ENCODE peak calls at places on chromosomes 6 and 20, in seven cellular contexts. P is CD8-positive, alpha-beta T cell; N is Peyer's patch; W is IMR-90; L is psoas muscle; A is astrocyte; Z is neural progenitor cell. B is an unnamed sample.

GRCh38 chr6:14848019-14848418 is 397.9 kb upstream of the JARID2 start:
- DNase-seq in A (peak; percentile 45), W (peak; percentile 78), L (no peak), P (no peak), N (no peak), Z (no peak), B (no peak)

GRCh38 chr6:41488392-41489129 is 57.6 kb upstream of the FOXP4 start:
- DNase-seq in Z (peak; percentile 80), L (peak; percentile 56), A (peak; percentile 91), N (peak; percentile 20), W (peak; percentile 92), P (no peak), B (no peak)

GRCh38 chr6:148385379-148385778 is 42.7 kb downstream of the SASH1 start:
- DNase-seq in N (no peak), P (no peak), Z (no peak), A (no peak), W (no peak), L (no peak), B (no peak)

GRCh38 chr20:9363673-9364072 is 150.7 kb upstream of the LAMP5 start:
- DNase-seq in P (no peak), Z (no peak), A (no peak), N (no peak), L (no peak), W (no peak), B (no peak)

GRCh38 chr20:58597021-58597940 is 53.8 kb upstream of the STX16 start:
- DNase-seq in Z (peak; percentile 67), W (no peak), N (no peak), L (peak; percentile 64), P (no peak), A (peak; percentile 21), B (peak; percentile 88)

GRCh38 chr20:9103955-9104354 is 35.1 kb downstream of the PLCB4 start:
- DNase-seq in W (no peak), N (no peak), L (no peak), A (no peak), Z (no peak), P (no peak), B (no peak)

GRCh38 chr6:33017694-33018353 is 8.4 kb upstream of the HLA-DOA start:
- DNase-seq in P (no peak), Z (no peak), W (no peak), A (no peak), L (no peak), N (no peak), B (no peak)

GRCh38 chr6:167543602-167544506 is 219.0 kb downstream of the TTLL2 start:
- DNase-seq in A (peak; percentile 6), N (no peak), Z (no peak), W (no peak), P (no peak), L (peak; percentile 79), B (peak; percentile 88)

GRCh38 chr6:7451321-7451720 is 61.7 kb downstream of the RIOK1 start:
- DNase-seq in W (no peak), P (no peak), N (no peak), A (no peak), Z (no peak), L (no peak), B (no peak)

GRCh38 chr6:3410385-3411360 is 46.2 kb downstream of the SLC22A23 start:
- DNase-seq in L (peak; percentile 57), W (peak; percentile 57), A (peak; percentile 30), N (peak; percentile 63), P (peak; percentile 67), Z (peak; percentile 92), B (peak; percentile 68)

GRCh38 chr6:147106759-147107401 is 97.3 kb upstream of the STXBP5 start:
- DNase-seq in Z (no peak), A (peak; percentile 34), P (no peak), W (peak; percentile 83), N (no peak), L (no peak), B (no peak)

GRCh38 chr6:96015321-96015790 is 418 bp upstream of the FUT9 start:
- DNase-seq in W (no peak), L (peak; percentile 16), N (no peak), Z (peak; percentile 92), A (no peak), P (no peak), B (peak; percentile 61)

GRCh38 chr6:79733388-79733787 is 102.3 kb downstream of the SH3BGRL2 start:
- DNase-seq in Z (no peak), P (no peak), L (no peak), A (no peak), N (no peak), W (no peak), B (no peak)

GRCh38 chr6:1724616-1725015 is 114.9 kb downstream of the FOXC1 start:
- DNase-seq in P (no peak), N (no peak), L (peak; percentile 61), A (no peak), W (no peak), Z (no peak), B (no peak)

GRCh38 chr6:33320315-33321181 is 3.0 kb upstream of the ZBTB22 start:
- DNase-seq in L (peak; percentile 81), Z (no peak), P (no peak), W (peak; percentile 96), N (no peak), A (peak; percentile 88), B (peak; percentile 82)

GRCh38 chr6:21595951-21596378 is 2.4 kb downstream of the SOX4 start:
- DNase-seq in L (no peak), Z (peak; percentile 43), N (no peak), W (no peak), A (no peak), P (no peak), B (no peak)

GRCh38 chr6:122845916-122846632 is 57.0 kb downstream of the SMPDL3A start:
- DNase-seq in P (no peak), Z (no peak), N (no peak), A (peak; percentile 21), W (peak; percentile 48), L (no peak), B (no peak)

GRCh38 chr6:16130437-16130891 is 1.6 kb downstream of the MYLIP start:
- DNase-seq in Z (peak; percentile 10), P (no peak), N (peak; percentile 27), W (no peak), A (no peak), L (no peak), B (no peak)

GRCh38 chr6:116017546-116018276 is 43.0 kb downstream of the FRK start:
- DNase-seq in W (no peak), P (no peak), N (no peak), A (no peak), Z (no peak), L (no peak), B (no peak)
- H3K27ac ChIP-seq in W (peak overlapping the region; percentile 74), P (no peak overlapping the region), N (peak overlapping the region; percentile 53), A (no peak overlapping the region), Z (no peak overlapping the region), L (no peak overlapping the region), B (no peak overlapping the region)

DNA sequence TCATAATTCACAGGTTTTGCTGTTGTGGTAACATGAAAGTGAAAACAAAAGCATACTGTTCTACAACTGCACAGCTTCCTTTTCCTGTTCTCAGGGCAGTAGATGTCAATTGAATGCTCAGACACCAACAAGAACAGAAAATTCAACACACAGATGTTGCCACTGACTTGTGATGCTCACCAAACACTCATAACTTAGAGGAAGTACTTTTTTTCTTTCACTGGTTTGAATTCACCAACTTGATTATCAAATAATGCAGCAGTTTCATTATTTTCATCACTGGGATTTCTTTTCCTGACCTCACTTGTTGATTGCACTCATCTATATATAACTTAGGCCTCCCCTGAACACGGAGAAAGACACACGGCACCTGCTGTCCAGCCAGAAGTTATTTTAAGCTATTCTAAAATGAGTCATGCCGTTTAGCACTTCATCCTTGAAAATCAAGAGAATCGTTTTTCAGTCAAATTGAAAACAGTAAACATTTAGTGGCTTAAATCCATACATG is 957 bp downstream of the TXLNB start:
- DNase-seq in P (peak; percentile 26), Z (no peak), W (peak; percentile 75), L (peak; percentile 60), N (peak; percentile 43), A (peak; percentile 71), B (peak; percentile 70)
- H3K4me1 ChIP-seq in P (peaks cover 39% of the 10 kb centered on the region), Z (peaks cover 12% of the 10 kb centered on the region), W (peaks cover 6% of the 10 kb centered on the region), L (peaks cover 25% of the 10 kb centered on the region), N (no peaks in the 10 kb centered on the region), A (peaks cover 17% of the 10 kb centered on the region), B (peaks cover 16% of the 10 kb centered on the region)

DNA sequence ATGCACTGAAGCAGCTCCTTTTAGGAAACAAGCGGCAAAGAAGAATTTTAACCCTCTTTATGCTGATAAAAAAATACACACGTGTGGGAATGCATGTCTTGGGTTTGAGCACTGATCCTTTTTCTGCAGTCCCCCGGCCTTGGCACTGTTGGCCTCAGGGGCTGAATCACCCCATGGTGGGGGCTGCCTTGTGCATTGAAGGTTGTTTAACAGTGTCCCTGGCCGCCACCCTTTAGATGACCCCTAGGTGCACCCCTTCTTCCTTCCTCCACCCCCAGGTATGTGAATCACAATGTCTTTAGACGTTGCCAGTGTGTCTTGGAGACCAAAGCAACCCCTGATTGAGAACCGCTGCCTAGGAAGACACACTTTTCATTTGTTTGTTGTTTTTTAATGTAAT is 190.7 kb downstream of the CDH4 start:
- DNase-seq in Z (no peak), A (no peak), L (no peak), W (no peak), N (no peak), P (no peak), B (no peak)
- H3K27me3 ChIP-seq in Z (no peaks in the 10 kb centered on the region), A (no peaks in the 10 kb centered on the region), L (no peaks in the 10 kb centered on the region), W (peaks cover 3% of the 10 kb centered on the region), N (no peaks in the 10 kb centered on the region), P (no peaks in the 10 kb centered on the region), B (no peaks in the 10 kb centered on the region)

GRCh38 chr6:142313284-142313683 is 11.5 kb downstream of the ADGRG6 start:
- DNase-seq in W (peak; percentile 85), L (no peak), A (peak; percentile 79), Z (no peak), P (no peak), N (no peak), B (no peak)

GRCh38 chr6:142318714-142319113 is 16.9 kb downstream of the ADGRG6 start:
- DNase-seq in A (no peak), N (no peak), Z (no peak), L (no peak), P (no peak), W (no peak), B (no peak)

GRCh38 chr6:142322066-142322465 is 20.3 kb downstream of the ADGRG6 start:
- DNase-seq in Z (no peak), N (no peak), W (no peak), A (no peak), P (no peak), L (no peak), B (no peak)

GRCh38 chr6:142321451-142321850 is 19.6 kb downstream of the ADGRG6 start:
- DNase-seq in P (no peak), L (no peak), A (no peak), W (no peak), Z (no peak), N (no peak), B (no peak)

DNA sequence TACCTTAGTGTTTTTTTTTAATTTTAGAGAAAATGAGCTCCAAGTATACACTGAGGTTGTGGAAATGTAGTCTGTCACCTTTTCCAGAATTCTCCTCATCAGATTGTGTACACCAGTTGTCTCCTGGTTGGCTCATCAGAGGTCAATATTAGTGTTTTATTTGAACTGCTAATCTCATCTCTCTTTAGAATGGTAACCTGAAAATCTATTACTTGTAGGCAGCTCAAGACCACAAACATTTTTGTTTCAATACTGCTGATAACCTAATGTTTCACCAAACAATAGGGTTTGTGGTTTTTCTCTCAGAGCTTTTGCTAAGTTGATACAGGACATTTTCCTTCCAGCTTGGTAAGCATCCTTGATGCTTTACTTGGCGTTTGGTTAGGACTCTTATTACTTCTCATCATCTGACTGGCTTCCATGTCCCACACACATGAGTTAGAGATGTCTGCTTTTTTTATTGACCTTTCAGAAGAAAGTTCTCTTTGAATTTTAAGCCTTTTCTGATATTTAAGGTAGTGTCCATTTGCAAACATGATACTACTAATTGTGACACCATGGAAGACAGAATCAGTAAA is 15.1 kb downstream of the ADGRG6 start:
- DNase-seq in N (no peak), W (no peak), A (peak; percentile 15), Z (no peak), L (no peak), P (no peak), B (no peak)
- H3K27ac ChIP-seq in N (no peak overlapping the region), W (no peak overlapping the region), A (no peak overlapping the region), Z (no peak overlapping the region), L (no peak overlapping the region), P (no peak overlapping the region), B (no peak overlapping the region)